ENCODE peak calls at places on chromosomes 5 and 9, in eight cellular contexts. Q is OCI-LY7, M is fibroblast of lung, D is kidney, O is PC-3, I is heart right ventricle, P is testis, C is pancreas. R is an unnamed sample.

GRCh38 chr9:2180704-2181103 is 165.6 kb downstream of the SMARCA2 start:
- DNase-seq in I (no peak), Q (no peak), D (no peak), P (no peak), O (no peak), C (no peak), M (no peak), R (no peak)

GRCh38 chr5:41432481-41433253 is 77.7 kb downstream of the PLCXD3 start:
- DNase-seq in C (peak; percentile 79), I (no peak), P (no peak), D (no peak), Q (no peak), M (no peak), O (no peak), R (no peak)

GRCh38 chr9:90047828-90048227 is 443.0 kb downstream of the GADD45G start:
- DNase-seq in C (no peak), D (no peak), M (no peak), I (no peak), P (no peak), O (no peak), Q (no peak), R (no peak)

GRCh38 chr9:35861161-35861897 is 8.9 kb downstream of the OR13J1 start:
- DNase-seq in D (no peak), I (no peak), O (no peak), P (no peak), Q (no peak), C (no peak), M (no peak), R (no peak)

GRCh38 chr9:107323836-107324235 is 40.8 kb downstream of the RAD23B start:
- DNase-seq in I (no peak), P (no peak), M (no peak), D (no peak), Q (no peak), C (no peak), O (no peak), R (no peak)

GRCh38 chr9:29730096-29730621 is 2156.9 kb upstream of the C9orf72 start:
- DNase-seq in M (no peak), Q (no peak), P (no peak), C (no peak), O (no peak), D (no peak), I (no peak), R (no peak)

GRCh38 chr9:2000314-2000713 is 14.8 kb upstream of the SMARCA2 start:
- DNase-seq in I (no peak), M (no peak), Q (no peak), D (no peak), C (no peak), O (no peak), P (no peak), R (no peak)

GRCh38 chr9:2916382-2916985 is 72.6 kb upstream of the PUM3 start:
- DNase-seq in I (no peak), C (no peak), Q (no peak), M (no peak), D (no peak), P (no peak), O (no peak), R (no peak)

GRCh38 chr9:4573176-4573575 is 82.9 kb downstream of the SLC1A1 start:
- DNase-seq in Q (no peak), D (no peak), M (no peak), O (no peak), C (no peak), I (no peak), P (no peak), R (no peak)

GRCh38 chr5:121668635-121669034 is 183.0 kb upstream of the FTMT start:
- DNase-seq in C (no peak), O (peak; percentile 47), Q (no peak), I (no peak), P (no peak), D (no peak), M (peak; percentile 36), R (no peak)

GRCh38 chr9:93210324-93210973 is 26.5 kb downstream of the WNK2 start:
- DNase-seq in P (no peak), C (no peak), D (no peak), M (no peak), O (no peak), Q (no peak), I (no peak), R (no peak)

GRCh38 chr5:34552686-34553085 is 103.4 kb upstream of the RAI14 start:
- DNase-seq in Q (no peak), I (no peak), C (no peak), P (no peak), M (no peak), D (no peak), O (no peak), R (no peak)

GRCh38 chr5:44365351-44365750 is 23.9 kb downstream of the FGF10 start:
- DNase-seq in C (no peak), M (peak; percentile 85), D (no peak), Q (no peak), O (no peak), P (no peak), I (no peak), R (no peak)

GRCh38 chr5:168654225-168654624 is 75.1 kb upstream of the PANK3 start:
- DNase-seq in D (no peak), C (no peak), I (peak; percentile 35), P (peak; percentile 53), Q (no peak), O (no peak), M (peak; percentile 46), R (no peak)

GRCh38 chr9:92035146-92035545 is 80.1 kb downstream of the SPTLC1 start:
- DNase-seq in M (peak; percentile 94), Q (no peak), D (no peak), O (no peak), C (no peak), P (no peak), I (no peak), R (no peak)

GRCh38 chr9:90476058-90476457 is 166.6 kb downstream of the DIRAS2 start:
- DNase-seq in Q (no peak), O (no peak), P (no peak), C (no peak), M (no peak), D (no peak), I (no peak), R (no peak)

GRCh38 chr9:100088202-100088601 is 10.6 kb downstream of the ERP44 start:
- DNase-seq in Q (no peak), C (no peak), I (no peak), O (peak; percentile 30), D (no peak), P (no peak), M (no peak), R (no peak)

GRCh38 chr9:87973791-87974292 is 491 bp downstream of the CDK20 start:
- DNase-seq in P (no peak), O (no peak), I (no peak), Q (no peak), D (no peak), M (no peak), C (peak; percentile 34), R (no peak)

GRCh38 chr5:80761176-80761575 is 106.4 kb upstream of the DHFR start:
- DNase-seq in Q (no peak), C (no peak), D (no peak), M (no peak), P (no peak), O (peak; percentile 2), I (no peak), R (no peak)

GRCh38 chr5:172171118-172171775 is 16.8 kb downstream of the STK10 start:
- DNase-seq in Q (no peak), I (no peak), O (no peak), P (no peak), D (no peak), C (no peak), M (no peak), R (no peak)
- H3K27ac ChIP-seq in Q (no peak overlapping the region), I (no peak overlapping the region), O (no peak overlapping the region), P (no peak overlapping the region), D (no peak overlapping the region), C (no peak overlapping the region), M (no peak overlapping the region), R (no peak overlapping the region)

GRCh38 chr9:79425840-79426239 is 145.9 kb upstream of the TLE4 start:
- DNase-seq in O (no peak), I (no peak), Q (no peak), M (no peak), C (no peak), P (no peak), D (no peak), R (no peak)

GRCh38 chr9:79428422-79428821 is 143.3 kb upstream of the TLE4 start:
- DNase-seq in M (no peak), P (no peak), I (no peak), D (no peak), C (no peak), Q (no peak), O (no peak), R (no peak)

GRCh38 chr9:79430599-79430998 is 141.2 kb upstream of the TLE4 start:
- DNase-seq in D (no peak), Q (no peak), P (no peak), O (no peak), I (no peak), C (no peak), M (no peak), R (no peak)

GRCh38 chr9:79432485-79432884 is 139.3 kb upstream of the TLE4 start:
- DNase-seq in O (peak; percentile 4), P (no peak), C (no peak), I (no peak), Q (no peak), D (no peak), M (no peak), R (no peak)

GRCh38 chr9:79431019-79431679 is 140.6 kb upstream of the TLE4 start:
- DNase-seq in P (no peak), Q (no peak), D (no peak), M (no peak), I (no peak), C (no peak), O (peak; percentile 20), R (no peak)
- TF ChIP-seq CTCF in P (no peak), Q (no peak), D (no peak), M (no peak), I (no peak), C (no peak), O (peak; percentile 30), R (no peak)

DNA sequence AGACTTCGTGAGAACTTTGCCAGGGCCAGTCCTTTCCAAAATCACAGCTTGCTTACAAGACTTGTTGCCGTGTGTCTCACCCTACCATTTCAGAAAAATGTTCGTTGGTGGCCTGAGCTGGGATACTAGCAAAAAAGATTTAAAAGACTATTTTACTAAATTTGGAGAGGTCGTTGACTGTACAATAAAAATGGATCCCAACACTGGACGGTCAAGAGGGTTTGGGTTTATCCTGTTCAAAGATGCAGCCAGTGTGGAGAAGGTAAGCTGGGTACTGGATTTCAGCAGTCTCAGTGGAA is 1.4 kb downstream of the HNRNPAB start:
- DNase-seq in I (no peak), C (no peak), P (no peak), D (no peak), M (no peak), Q (no peak), O (no peak), R (no peak)
- H3K9me3 ChIP-seq in I (no peaks in the 10 kb centered on the region), C (no peaks in the 10 kb centered on the region), P (no peaks in the 10 kb centered on the region), D (no peaks in the 10 kb centered on the region), M (no peaks in the 10 kb centered on the region), Q (no peaks in the 10 kb centered on the region), O (no peaks in the 10 kb centered on the region), R (no peaks in the 10 kb centered on the region)

DNA sequence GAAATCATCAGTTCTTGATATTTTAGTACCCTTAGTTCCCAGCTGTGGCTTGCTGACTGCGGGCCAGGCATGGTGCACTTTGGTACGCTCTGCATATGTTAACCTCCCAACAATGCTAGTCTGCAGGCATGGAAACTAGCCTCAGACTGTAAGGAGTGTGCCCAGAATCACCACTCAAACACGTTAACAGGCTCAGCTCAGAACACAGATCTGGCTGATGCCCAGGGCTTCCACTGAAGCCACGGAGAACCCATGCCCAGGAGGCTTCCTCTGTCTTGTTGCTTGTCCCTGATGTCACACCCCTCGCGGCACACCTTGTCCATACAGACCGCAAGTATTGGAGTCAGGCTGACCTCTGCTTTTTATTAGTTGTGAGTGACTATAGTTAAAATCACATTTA is 187.2 kb upstream of the OTULINL start:
- DNase-seq in O (no peak), C (no peak), I (peak; percentile 29), Q (no peak), D (no peak), P (no peak), M (no peak), R (no peak)
- H3K27ac ChIP-seq in O (no peak overlapping the region), C (no peak overlapping the region), I (no peak overlapping the region), Q (no peak overlapping the region), D (no peak overlapping the region), P (no peak overlapping the region), M (no peak overlapping the region), R (no peak overlapping the region)

R was measured in CD4-positive, alpha-beta T cell.